ENCODE peak calls at places on chromosomes 12 and 14, in seven cellular contexts. W, J, F, B, S, G and I are unnamed samples.

GRCh38 chr12:109711596-109712461 is 1.8 kb upstream of the FAM222A start:
- DNase-seq in S (no peak), B (no peak), G (peak), W (peak), F (no peak), J (no peak), I (no peak)

GRCh38 chr12:124906606-124907261 is 7.7 kb downstream of the UBC start:
- DNase-seq in F (peak), J (peak), B (peak), S (peak), G (peak), W (peak), I (peak)

GRCh38 chr14:92607702-92608429 is 94.3 kb downstream of the RIN3 start:
- DNase-seq in W (no peak), J (no peak), G (no peak), S (no peak), F (peak), B (no peak), I (no peak)

GRCh38 chr14:69056389-69056788 is 77.3 kb upstream of the ACTN1 start:
- DNase-seq in S (no peak), W (no peak), G (no peak), J (no peak), F (no peak), B (no peak), I (no peak)

GRCh38 chr12:27733052-27733656 is 22.5 kb downstream of the MRPS35 start:
- DNase-seq in B (no peak), G (peak), S (no peak), F (no peak), W (no peak), J (no peak), I (no peak)

GRCh38 chr14:22296722-22297121 is 292.3 kb downstream of the DAD1 start:
- DNase-seq in F (peak), S (no peak), J (no peak), W (no peak), G (no peak), B (no peak), I (no peak)

GRCh38 chr12:132167610-132168310 is 23.5 kb downstream of the NOC4L start:
- DNase-seq in S (peak), G (no peak), W (peak), J (no peak), B (no peak), F (no peak), I (no peak)

GRCh38 chr14:21543426-21544350 is 17.5 kb upstream of the SALL2 start:
- DNase-seq in S (no peak), W (no peak), G (peak), F (no peak), B (no peak), J (no peak), I (no peak)

GRCh38 chr12:15472036-15472435 is 149.7 kb downstream of the PTPRO start:
- DNase-seq in S (no peak), B (no peak), W (no peak), J (no peak), G (no peak), F (peak), I (no peak)

GRCh38 chr14:82362452-82362851 is 828.8 kb upstream of the SEL1L start:
- DNase-seq in S (no peak), B (no peak), J (no peak), W (no peak), G (no peak), F (no peak), I (no peak)

GRCh38 chr14:82366803-82367202 is 833.1 kb upstream of the SEL1L start:
- DNase-seq in F (no peak), J (no peak), G (peak), B (no peak), S (no peak), W (no peak), I (no peak)
- TF ChIP-seq CTCF in F (no peak), J (no peak), G (peak), B (no peak), S (no peak), W (no peak), I (no peak)

DNA sequence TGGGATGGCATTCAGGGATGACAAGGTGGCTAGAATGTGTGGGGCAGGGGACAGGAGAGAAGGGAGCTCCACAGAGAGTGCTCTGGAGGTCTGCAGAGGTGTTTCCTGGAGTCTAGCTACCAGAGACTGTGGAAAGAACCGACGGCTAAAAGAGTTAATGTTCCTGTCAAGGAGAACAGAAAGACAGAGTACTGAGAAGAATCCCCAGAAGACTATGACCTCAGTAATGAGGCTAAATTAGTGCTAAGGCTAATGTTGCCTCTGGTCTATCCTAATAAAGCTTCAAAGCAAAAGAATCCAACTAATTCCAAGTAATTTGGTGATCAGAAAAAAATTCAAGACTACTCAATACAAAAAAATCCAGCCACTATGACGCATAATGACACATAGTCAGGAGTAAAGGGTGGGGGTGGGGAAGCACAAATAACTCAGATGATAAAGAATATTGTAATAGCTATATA is 44.7 kb downstream of the FERMT2 start:
- DNase-seq in F (peak), S (no peak), G (no peak), B (no peak), W (no peak), J (no peak), I (no peak)
- H3K27ac ChIP-seq in F (peak), S (no peak), G (peak), B (no peak), W (peak), J (peak), I (no peak)

DNA sequence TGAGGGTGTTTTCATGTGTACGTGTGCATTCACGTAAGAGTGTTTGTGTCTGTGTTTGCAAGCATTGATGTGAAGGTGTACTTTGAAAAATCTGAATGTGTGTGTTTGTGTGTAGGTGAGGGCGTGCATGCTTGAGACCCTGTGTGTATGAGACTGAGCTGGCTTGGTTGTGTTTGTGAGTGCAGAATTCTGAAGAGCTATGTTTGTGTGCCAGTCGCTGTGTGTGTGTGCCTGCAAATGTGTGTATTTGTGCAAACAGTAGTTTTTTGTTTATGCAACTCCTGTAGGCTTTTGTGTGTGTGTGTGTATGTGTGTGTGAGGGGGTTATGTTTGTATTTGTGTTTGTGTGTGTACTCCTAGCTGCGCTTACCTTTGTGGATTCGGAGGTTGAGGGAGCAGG is 1.7 kb upstream of the LHX5 start:
- DNase-seq in W (no peak), B (no peak), J (no peak), F (no peak), S (no peak), G (no peak), I (no peak)
- H3K4me3 ChIP-seq in W (no peak), B (no peak), J (no peak), F (no peak), S (no peak), G (peak), I (no peak)

GRCh38 chr12:21613931-21614330 is 9.3 kb upstream of the GYS2 start:
- DNase-seq in B (no peak), W (no peak), S (no peak), G (no peak), F (no peak), J (no peak), I (no peak)
- TF ChIP-seq CTCF in B (no peak), W (peak), S (peak), G (peak), F (no peak), J (peak), I (no peak)

DNA sequence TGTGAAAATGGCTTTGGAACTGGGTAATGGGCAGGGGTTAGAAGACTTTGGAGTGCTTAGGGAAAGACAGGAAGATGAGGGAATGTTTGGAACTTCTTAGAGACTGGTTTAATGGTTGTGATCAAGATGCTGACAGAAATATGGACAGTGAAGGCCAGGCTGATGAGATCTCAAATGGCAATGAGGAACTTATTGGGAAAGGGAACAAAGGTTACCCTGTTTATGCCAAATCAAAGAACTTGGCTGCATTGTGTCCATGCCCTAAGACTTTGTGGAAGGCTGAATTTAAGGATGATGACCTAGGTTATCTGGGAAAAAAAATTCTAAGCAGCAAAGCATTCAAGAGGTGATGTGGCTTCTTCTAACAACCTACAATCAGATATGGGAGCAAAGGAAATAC is 65.8 kb upstream of the FLRT2 start:
- DNase-seq in J (no peak), F (no peak), G (no peak), B (no peak), W (no peak), S (no peak), I (no peak)
- H3K27ac ChIP-seq in J (no peak), F (no peak), G (no peak), B (no peak), W (no peak), S (no peak), I (no peak)